ENCODE peak calls at places on chromosome 10, in eight cellular contexts. D is HFFc6; K is mesendoderm; J is glutamatergic neuron; B is activated CD4-positive, alpha-beta T cell treated with anti-CD3 and anti-CD28 coated beads, Interleukin-2, amount 50 U/mL, for 24 hours; R is GM03348; N is AG08396; F is astrocyte of the hippocampus. W is an unnamed sample.

GRCh38 chr10:66805610-66806009 is 120.2 kb upstream of the LRRTM3 start:
- DNase-seq in D (no peak), K (no peak), J (no peak), B (no peak), R (no peak), N (no peak), F (no peak), W (no peak)

GRCh38 chr10:125742465-125742864 is 23.0 kb downstream of the EDRF1 start:
- DNase-seq in D (peak), K (no peak), J (no peak), B (no peak), R (no peak), N (no peak), F (peak), W (no peak)

GRCh38 chr10:95454940-95455339 is 106.2 kb downstream of the SORBS1 start:
- DNase-seq in D (no peak), K (no peak), J (no peak), B (no peak), R (no peak), N (no peak), F (no peak), W (no peak)

GRCh38 chr10:67607472-67607871 is 88.5 kb downstream of the CTNNA3 start:
- DNase-seq in D (no peak), K (no peak), J (no peak), B (no peak), R (no peak), N (no peak), F (no peak), W (no peak)

GRCh38 chr10:116122664-116123063 is 150.3 kb downstream of the GFRA1 start:
- DNase-seq in D (no peak), K (no peak), J (no peak), B (no peak), R (no peak), N (no peak), F (no peak), W (no peak)

GRCh38 chr10:75683158-75683557 is 251.7 kb downstream of the LRMDA start:
- DNase-seq in D (no peak), K (no peak), J (no peak), B (no peak), R (no peak), N (no peak), F (no peak), W (no peak)

GRCh38 chr10:43667317-43667731 is 18.6 kb upstream of the ZNF32 start:
- DNase-seq in D (no peak), K (peak), J (peak), B (no peak), R (peak), N (peak), F (peak), W (no peak)

GRCh38 chr10:45238896-45239295 is 76.5 kb downstream of the OR13A1 start:
- DNase-seq in D (no peak), K (no peak), J (no peak), B (no peak), R (no peak), N (no peak), F (no peak), W (no peak)

GRCh38 chr10:5684318-5684970 is at the start of gene TASOR2:
- DNase-seq in D (peak), K (peak), J (peak), B (peak), R (peak), N (peak), F (peak), W (peak)

GRCh38 chr10:103278424-103278823 is 1.5 kb downstream of the INA start:
- DNase-seq in D (no peak), K (no peak), J (peak), B (no peak), R (no peak), N (no peak), F (no peak), W (no peak)

GRCh38 chr10:96646774-96647173 is 60.0 kb upstream of the TM9SF3 start:
- DNase-seq in D (no peak), K (no peak), J (no peak), B (no peak), R (no peak), N (no peak), F (no peak), W (no peak)

GRCh38 chr10:132231656-132232552 is 45.2 kb downstream of the DPYSL4 start:
- DNase-seq in D (no peak), K (no peak), J (no peak), B (no peak), R (no peak), N (no peak), F (no peak), W (no peak)

GRCh38 chr10:30359373-30360206 is 10.5 kb upstream of the MTPAP start:
- DNase-seq in D (peak), K (peak), J (peak), B (peak), R (peak), N (peak), F (peak), W (peak)

GRCh38 chr10:120493411-120494312 is 36.6 kb downstream of the PLPP4 start:
- DNase-seq in D (no peak), K (no peak), J (no peak), B (no peak), R (no peak), N (no peak), F (no peak), W (no peak)

GRCh38 chr10:81843042-81843441 is 32.0 kb upstream of the NRG3 start:
- DNase-seq in D (no peak), K (peak), J (no peak), B (no peak), R (no peak), N (no peak), F (no peak), W (no peak)

GRCh38 chr10:21692909-21693308 is 158.9 kb downstream of the MLLT10 start:
- DNase-seq in D (no peak), K (no peak), J (no peak), B (no peak), R (no peak), N (no peak), F (no peak), W (no peak)

W was measured in SJCRH30.